ENCODE peak calls at places on chromosomes 11 and 22, in eight cellular contexts. W is stomach, V is mesendoderm, G is fibroblast of lung, L is left ventricle myocardium inferior, X is neural progenitor cell, A is hepatocyte, H is neuronal stem cell. B is an unnamed sample.

GRCh38 chr22:36027960-36028645 is 521 bp downstream of the RBFOX2 start:
- DNase-seq in W (no peak), V (peak; percentile 77), G (no peak), L (no peak), X (peak; percentile 94), A (no peak), H (peak; percentile 72), B (no peak)

GRCh38 chr11:118497831-118498230 is 29.4 kb upstream of the TTC36 start:
- DNase-seq in W (no peak), V (no peak), G (peak; percentile 39), L (no peak), X (no peak), A (no peak), H (no peak), B (no peak)

GRCh38 chr11:69510471-69511357 is 29.3 kb downstream of the LINC01488 start:
- DNase-seq in W (no peak), V (no peak), G (peak; percentile 69), L (no peak), X (no peak), A (peak; percentile 35), H (no peak), B (no peak)

GRCh38 chr11:118907051-118907748 is 18.5 kb downstream of the BCL9L start:
- DNase-seq in W (peak; percentile 92), V (peak; percentile 86), G (peak; percentile 71), L (peak; percentile 81), X (peak; percentile 85), A (peak; percentile 88), H (no peak), B (peak; percentile 80)

GRCh38 chr11:63629426-63629825 is 15.2 kb upstream of the PLAAT3 start:
- DNase-seq in W (no peak), V (no peak), G (no peak), L (no peak), X (no peak), A (no peak), H (no peak), B (no peak)

GRCh38 chr11:130218501-130218900 is 58.9 kb downstream of the ST14 start:
- DNase-seq in W (peak; percentile 22), V (no peak), G (no peak), L (no peak), X (no peak), A (no peak), H (no peak), B (no peak)

GRCh38 chr11:69601346-69601975 is 39.5 kb upstream of the CCND1 start:
- DNase-seq in W (no peak), V (no peak), G (no peak), L (no peak), X (no peak), A (peak; percentile 46), H (no peak), B (no peak)

GRCh38 chr11:84886344-84886743 is 740.8 kb downstream of the DLG2 start:
- DNase-seq in W (no peak), V (no peak), G (no peak), L (no peak), X (no peak), A (no peak), H (no peak), B (no peak)

GRCh38 chr22:29846290-29846689 is 8.2 kb upstream of the ASCC2 start:
- DNase-seq in W (no peak), V (no peak), G (no peak), L (no peak), X (no peak), A (no peak), H (no peak), B (no peak)

GRCh38 chr11:6488342-6488741 is 7.0 kb downstream of the TIMM10B start:
- DNase-seq in W (no peak), V (no peak), G (no peak), L (no peak), X (no peak), A (no peak), H (no peak), B (no peak)

GRCh38 chr11:62068730-62069129 is 55.1 kb upstream of the INCENP start:
- DNase-seq in W (no peak), V (no peak), G (no peak), L (no peak), X (no peak), A (no peak), H (no peak), B (no peak)

GRCh38 chr11:32852142-32852541 is 22.4 kb downstream of the PRRG4 start:
- DNase-seq in W (no peak), V (peak; percentile 8), G (peak; percentile 30), L (no peak), X (no peak), A (peak; percentile 67), H (no peak), B (no peak)

GRCh38 chr11:130815074-130815802 is 101.0 kb downstream of the SNX19 start:
- DNase-seq in W (no peak), V (no peak), G (no peak), L (no peak), X (no peak), A (peak; percentile 56), H (no peak), B (no peak)

GRCh38 chr11:123054301-123055065 is 7.5 kb downstream of the HSPA8 start:
- DNase-seq in W (no peak), V (peak; percentile 84), G (peak; percentile 78), L (no peak), X (peak; percentile 93), A (peak; percentile 88), H (peak; percentile 64), B (peak; percentile 93)

GRCh38 chr11:3152471-3153110 is 12.5 kb downstream of the OSBPL5 start:
- DNase-seq in W (no peak), V (no peak), G (no peak), L (peak; percentile 12), X (no peak), A (no peak), H (no peak), B (peak; percentile 36)

GRCh38 chr22:17761145-17761488 is 13.2 kb downstream of the BID start:
- DNase-seq in W (no peak), V (no peak), G (no peak), L (no peak), X (no peak), A (no peak), H (no peak), B (no peak)

GRCh38 chr11:100851129-100851528 is 164.0 kb downstream of the ARHGAP42 start:
- DNase-seq in W (no peak), V (no peak), G (peak; percentile 66), L (no peak), X (no peak), A (no peak), H (no peak), B (no peak)

GRCh38 chr11:73528420-73528819 is 69.5 kb downstream of the FAM168A start:
- DNase-seq in W (no peak), V (no peak), G (no peak), L (no peak), X (no peak), A (no peak), H (no peak), B (no peak)

GRCh38 chr11:110473666-110474065 is 43.9 kb downstream of the FDX1 start:
- DNase-seq in W (no peak), V (no peak), G (peak; percentile 74), L (no peak), X (no peak), A (no peak), H (no peak), B (no peak)

GRCh38 chr22:43205261-43205691 is 18.3 kb upstream of the TTLL12 start:
- DNase-seq in W (no peak), V (no peak), G (no peak), L (no peak), X (no peak), A (no peak), H (no peak), B (no peak)

GRCh38 chr22:31337178-31337577 is 9.0 kb downstream of the PATZ1 start:
- DNase-seq in W (peak; percentile 44), V (no peak), G (no peak), L (no peak), X (no peak), A (peak; percentile 65), H (no peak), B (no peak)

GRCh38 chr11:120096756-120097191 is 41.1 kb downstream of the TRIM29 start:
- DNase-seq in W (no peak), V (peak; percentile 61), G (no peak), L (no peak), X (peak; percentile 69), A (peak; percentile 69), H (peak; percentile 24), B (peak; percentile 67)

DNA sequence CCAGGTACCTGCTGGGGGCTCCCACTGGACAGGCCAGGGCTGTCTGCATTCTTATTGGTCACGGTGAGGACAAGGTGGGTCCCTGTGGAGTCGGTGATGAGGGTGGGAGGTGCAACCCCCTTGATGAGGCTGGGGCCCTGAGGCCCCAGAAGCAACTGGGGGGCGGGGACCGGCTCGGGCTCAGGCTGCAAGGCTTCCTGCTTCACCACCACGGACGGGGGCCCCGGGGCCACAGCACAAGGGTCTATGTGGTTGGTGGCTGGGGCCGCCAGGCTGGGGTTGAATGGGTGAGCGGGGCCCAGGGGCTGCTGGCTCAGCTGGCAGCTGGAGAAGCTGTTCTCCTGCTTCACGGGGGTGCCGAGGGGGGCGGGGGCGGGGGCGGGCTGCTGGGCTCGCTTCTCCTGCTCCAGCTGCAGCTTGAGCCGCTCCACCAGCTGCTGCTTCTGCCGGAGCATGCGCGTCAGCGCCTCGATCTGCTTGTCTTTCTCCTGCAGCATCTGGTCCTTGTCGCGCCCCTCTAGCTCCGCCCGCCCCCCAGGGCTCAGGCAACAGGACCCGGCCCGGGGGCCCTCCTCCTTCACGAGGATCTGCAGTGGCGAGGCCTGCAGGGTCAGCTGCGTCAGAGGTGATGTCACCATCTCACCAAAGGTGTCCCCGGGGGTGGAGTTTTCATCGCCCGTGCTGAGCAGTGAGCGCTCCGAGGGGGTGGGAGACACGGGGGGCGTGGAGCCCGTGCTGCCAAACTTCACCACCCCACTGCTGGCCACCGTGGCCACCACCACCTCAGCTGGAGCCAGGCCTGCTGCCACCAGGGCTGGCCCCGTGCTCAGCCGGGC is 48.2 kb downstream of the SGSM3 start:
- DNase-seq in W (no peak), V (no peak), G (peak; percentile 56), L (peak; percentile 29), X (peak; percentile 14), A (no peak), H (no peak), B (no peak)
- H3K27ac ChIP-seq in W (no peak overlapping the region), V (no peak overlapping the region), G (no peak overlapping the region), L (no peak overlapping the region), X (no peak overlapping the region), A (no peak overlapping the region), H (no peak overlapping the region), B (no peak overlapping the region)

DNA sequence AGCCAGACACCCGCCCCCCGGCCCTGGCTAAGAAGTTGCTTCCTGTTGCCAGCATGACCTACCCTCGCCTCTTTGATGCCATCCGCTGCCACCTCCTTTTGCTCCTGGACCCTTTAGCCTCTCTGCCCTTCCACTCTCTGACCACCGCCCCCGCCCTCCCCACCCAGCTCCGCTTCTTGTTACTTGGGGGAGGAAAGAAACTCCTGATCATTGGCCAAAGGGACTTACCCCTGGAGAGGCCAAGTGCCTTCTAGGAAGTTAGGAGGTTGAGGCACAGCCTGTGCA is at the start of gene PRR33:
- DNase-seq in W (no peak), V (no peak), G (no peak), L (no peak), X (no peak), A (no peak), H (no peak), B (no peak)
- H3K27ac ChIP-seq in W (no peak within 1 kb of the TSS), V (no peak within 1 kb of the TSS), G (no peak within 1 kb of the TSS), L (peak within 1 kb of the TSS; percentile 51), X (no peak within 1 kb of the TSS), A (no peak within 1 kb of the TSS), H (no peak within 1 kb of the TSS), B (no peak within 1 kb of the TSS)

GRCh38 chr11:34308049-34308692 is 49.6 kb downstream of the ABTB2 start:
- DNase-seq in W (no peak), V (peak; percentile 29), G (no peak), L (no peak), X (no peak), A (no peak), H (no peak), B (no peak)
- H3K27ac ChIP-seq in W (no peak overlapping the region), V (no peak overlapping the region), G (no peak overlapping the region), L (no peak overlapping the region), X (no peak overlapping the region), A (no peak overlapping the region), H (no peak overlapping the region), B (no peak overlapping the region)

GRCh38 chr22:37905534-37906363 is at the start of gene MICALL1:
- DNase-seq in W (peak; percentile 87), V (peak; percentile 79), G (peak; percentile 73), L (peak; percentile 76), X (peak; percentile 93), A (peak; percentile 93), H (no peak), B (peak; percentile 89)
- H3K27ac ChIP-seq in W (peak within 1 kb of the TSS; percentile 95), V (peak within 1 kb of the TSS; percentile 96), G (peak within 1 kb of the TSS; percentile 93), L (peak within 1 kb of the TSS; percentile 91), X (no peak within 1 kb of the TSS), A (peak within 1 kb of the TSS; percentile 92), H (no peak within 1 kb of the TSS), B (no peak within 1 kb of the TSS)

B was measured in cardiac muscle cell.